ENCODE peak calls at places on chromosomes 12 and 14, in five cellular contexts. One of them, this sample, is unnamed.
A peak's percentile ranks its signal among the peaks of the same experiment; 100 is the strongest.

GRCh38 chr12:106527356-106527755 is 55.4 kb upstream of the RFX4 start:
- DNase-seq in ovary: no peak
- DNase-seq in BJ: no peak
- DNase-seq in neural progenitor cell: no peak
- DNase-seq in fibroblast of pulmonary artery: peak; percentile 64
- DNase-seq in this sample: no peak

GRCh38 chr14:81980601-81981310 is 447.1 kb upstream of the SEL1L start:
- DNase-seq in BJ: no peak
- DNase-seq in fibroblast of pulmonary artery: no peak
- DNase-seq in neural progenitor cell: no peak
- DNase-seq in ovary: no peak
- DNase-seq in this sample: no peak

GRCh38 chr14:71725802-71726638 is 206.2 kb upstream of the RGS6 start:
- DNase-seq in neural progenitor cell: no peak
- DNase-seq in fibroblast of pulmonary artery: peak; percentile 85
- DNase-seq in ovary: no peak
- DNase-seq in BJ: peak; percentile 67
- DNase-seq in this sample: no peak

GRCh38 chr14:104681689-104682074 is 7.7 kb upstream of the INF2 start:
- DNase-seq in fibroblast of pulmonary artery: peak; percentile 87
- DNase-seq in BJ: no peak
- DNase-seq in ovary: peak; percentile 80
- DNase-seq in neural progenitor cell: peak; percentile 81
- DNase-seq in this sample: no peak

GRCh38 chr12:94710933-94711332 is 60.6 kb upstream of the TMCC3 start:
- DNase-seq in fibroblast of pulmonary artery: peak; percentile 28
- DNase-seq in BJ: no peak
- DNase-seq in ovary: no peak
- DNase-seq in neural progenitor cell: peak; percentile 37
- DNase-seq in this sample: no peak

GRCh38 chr12:64890873-64891468 is 66.5 kb downstream of the TBC1D30 start:
- DNase-seq in neural progenitor cell: peak; percentile 79
- DNase-seq in ovary: no peak
- DNase-seq in BJ: no peak
- DNase-seq in fibroblast of pulmonary artery: peak; percentile 82
- DNase-seq in this sample: peak; percentile 50

GRCh38 chr12:119229837-119230236 is 51.1 kb downstream of the HSPB8 start:
- DNase-seq in fibroblast of pulmonary artery: peak; percentile 57
- DNase-seq in ovary: no peak
- DNase-seq in BJ: no peak
- DNase-seq in neural progenitor cell: peak; percentile 84
- DNase-seq in this sample: no peak

GRCh38 chr12:92794814-92795213 is 92.0 kb downstream of the PLEKHG7 start:
- DNase-seq in ovary: no peak
- DNase-seq in fibroblast of pulmonary artery: no peak
- DNase-seq in neural progenitor cell: no peak
- DNase-seq in BJ: no peak
- DNase-seq in this sample: no peak

GRCh38 chr14:83260751-83261150 is 1727.1 kb upstream of the SEL1L start:
- DNase-seq in ovary: no peak
- DNase-seq in fibroblast of pulmonary artery: no peak
- DNase-seq in neural progenitor cell: no peak
- DNase-seq in BJ: no peak
- DNase-seq in this sample: no peak

GRCh38 chr12:124125472-124125871 is 152.5 kb downstream of the ZNF664 start:
- DNase-seq in ovary: no peak
- DNase-seq in neural progenitor cell: no peak
- DNase-seq in BJ: no peak
- DNase-seq in fibroblast of pulmonary artery: no peak
- DNase-seq in this sample: no peak

GRCh38 chr12:53806689-53807088 is 54.9 kb upstream of the CISTR start:
- DNase-seq in fibroblast of pulmonary artery: peak; percentile 15
- DNase-seq in BJ: no peak
- DNase-seq in ovary: peak; percentile 43
- DNase-seq in neural progenitor cell: no peak
- DNase-seq in this sample: no peak

GRCh38 chr14:30240002-30240401 is 312.4 kb upstream of the PRKD1 start:
- DNase-seq in fibroblast of pulmonary artery: no peak
- DNase-seq in ovary: no peak
- DNase-seq in BJ: no peak
- DNase-seq in neural progenitor cell: peak; percentile 53
- DNase-seq in this sample: no peak

GRCh38 chr12:67290378-67290777 is 21.2 kb downstream of the CAND1 start:
- DNase-seq in ovary: no peak
- DNase-seq in neural progenitor cell: no peak
- DNase-seq in fibroblast of pulmonary artery: no peak
- DNase-seq in BJ: no peak
- DNase-seq in this sample: no peak

GRCh38 chr12:77608157-77608755 is 222.4 kb upstream of the NAV3 start:
- DNase-seq in neural progenitor cell: no peak
- DNase-seq in ovary: no peak
- DNase-seq in BJ: no peak
- DNase-seq in fibroblast of pulmonary artery: no peak
- DNase-seq in this sample: no peak

GRCh38 chr14:94575730-94576585 is 5.3 kb upstream of the SERPINA5 start:
- DNase-seq in neural progenitor cell: no peak
- DNase-seq in BJ: no peak
- DNase-seq in ovary: no peak
- DNase-seq in fibroblast of pulmonary artery: peak; percentile 68
- DNase-seq in this sample: no peak

GRCh38 chr12:120012067-120012621 is 23.1 kb downstream of the BICDL1 start:
- DNase-seq in fibroblast of pulmonary artery: peak; percentile 11
- DNase-seq in neural progenitor cell: peak; percentile 36
- DNase-seq in BJ: no peak
- DNase-seq in ovary: no peak
- DNase-seq in this sample: no peak

GRCh38 chr12:132454154-132454948 is 35.6 kb upstream of the FBRSL1 start:
- DNase-seq in fibroblast of pulmonary artery: no peak
- DNase-seq in ovary: no peak
- DNase-seq in BJ: no peak
- DNase-seq in neural progenitor cell: no peak
- DNase-seq in this sample: no peak

GRCh38 chr14:88866305-88866704 is 41.9 kb downstream of the TTC8 start:
- DNase-seq in fibroblast of pulmonary artery: no peak
- DNase-seq in BJ: no peak
- DNase-seq in neural progenitor cell: peak; percentile 7
- DNase-seq in ovary: no peak
- DNase-seq in this sample: no peak

GRCh38 chr14:75220097-75220496 is 43.7 kb upstream of the TMED10 start:
- DNase-seq in neural progenitor cell: no peak
- DNase-seq in ovary: no peak
- DNase-seq in fibroblast of pulmonary artery: no peak
- DNase-seq in BJ: no peak
- DNase-seq in this sample: no peak
- H3K4me3 ChIP-seq in neural progenitor cell: no peak overlapping the region
- H3K4me3 ChIP-seq in ovary: no peak overlapping the region
- H3K4me3 ChIP-seq in fibroblast of pulmonary artery: no peak overlapping the region
- H3K4me3 ChIP-seq in BJ: no peak overlapping the region
- H3K4me3 ChIP-seq in this sample: no peak overlapping the region

DNA sequence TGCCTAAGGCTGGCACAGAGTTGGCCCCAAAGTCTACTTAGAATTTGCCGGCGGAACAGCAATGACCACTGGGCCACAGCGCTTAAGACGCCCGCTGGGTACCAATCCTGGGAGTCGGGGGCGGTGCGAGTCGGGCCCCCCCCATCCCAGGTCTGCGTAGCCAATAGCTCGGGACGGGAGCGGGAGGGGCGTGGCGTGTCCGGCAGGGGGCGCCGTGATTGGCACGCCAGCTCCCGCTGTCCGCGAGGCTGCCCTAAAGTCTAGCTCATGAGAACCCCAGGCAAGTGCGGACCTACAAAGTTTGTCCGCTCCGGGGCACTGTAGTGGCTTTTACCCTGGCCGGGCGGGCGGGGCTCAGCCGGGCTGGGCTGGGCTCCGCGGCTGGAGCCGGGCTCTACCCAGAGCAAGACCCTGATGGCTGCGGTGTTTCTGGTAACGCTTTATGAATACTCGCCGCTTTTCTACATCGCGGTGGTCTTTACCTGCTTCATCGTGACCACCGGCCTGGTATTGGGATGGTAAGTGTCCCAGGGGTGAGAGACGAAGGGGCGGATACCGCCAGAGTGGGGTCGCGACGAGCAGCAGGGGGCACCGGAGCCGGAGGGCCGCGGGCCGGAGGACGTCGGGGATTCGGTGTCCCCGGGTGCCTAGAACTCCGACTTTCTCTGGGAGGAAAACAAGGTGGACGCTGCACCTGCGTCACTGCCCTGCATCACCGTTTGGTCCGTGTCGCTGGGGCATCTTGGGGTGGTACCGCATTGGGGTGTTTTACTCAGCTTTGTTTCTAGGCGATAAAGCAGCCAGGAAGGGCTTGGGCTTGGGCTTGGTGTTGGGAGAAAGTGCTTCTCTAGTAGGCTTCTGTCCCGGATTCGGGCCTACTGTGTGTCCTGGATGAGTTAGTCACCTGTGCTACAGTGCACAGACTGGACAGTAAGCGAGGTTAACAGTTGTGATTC is at the start of gene CGRRF1:
- DNase-seq in BJ: peak; percentile 89
- DNase-seq in neural progenitor cell: peak; percentile 98
- DNase-seq in fibroblast of pulmonary artery: peak; percentile 99
- DNase-seq in ovary: peak; percentile 99
- DNase-seq in this sample: peak; percentile 72
- TF ChIP-seq CTCF in BJ: peak; percentile 58
- TF ChIP-seq CTCF in neural progenitor cell: peak; percentile 62
- TF ChIP-seq CTCF in fibroblast of pulmonary artery: no peak
- TF ChIP-seq CTCF in ovary: peak; percentile 90
- TF ChIP-seq CTCF in this sample: peak; percentile 35

DNA sequence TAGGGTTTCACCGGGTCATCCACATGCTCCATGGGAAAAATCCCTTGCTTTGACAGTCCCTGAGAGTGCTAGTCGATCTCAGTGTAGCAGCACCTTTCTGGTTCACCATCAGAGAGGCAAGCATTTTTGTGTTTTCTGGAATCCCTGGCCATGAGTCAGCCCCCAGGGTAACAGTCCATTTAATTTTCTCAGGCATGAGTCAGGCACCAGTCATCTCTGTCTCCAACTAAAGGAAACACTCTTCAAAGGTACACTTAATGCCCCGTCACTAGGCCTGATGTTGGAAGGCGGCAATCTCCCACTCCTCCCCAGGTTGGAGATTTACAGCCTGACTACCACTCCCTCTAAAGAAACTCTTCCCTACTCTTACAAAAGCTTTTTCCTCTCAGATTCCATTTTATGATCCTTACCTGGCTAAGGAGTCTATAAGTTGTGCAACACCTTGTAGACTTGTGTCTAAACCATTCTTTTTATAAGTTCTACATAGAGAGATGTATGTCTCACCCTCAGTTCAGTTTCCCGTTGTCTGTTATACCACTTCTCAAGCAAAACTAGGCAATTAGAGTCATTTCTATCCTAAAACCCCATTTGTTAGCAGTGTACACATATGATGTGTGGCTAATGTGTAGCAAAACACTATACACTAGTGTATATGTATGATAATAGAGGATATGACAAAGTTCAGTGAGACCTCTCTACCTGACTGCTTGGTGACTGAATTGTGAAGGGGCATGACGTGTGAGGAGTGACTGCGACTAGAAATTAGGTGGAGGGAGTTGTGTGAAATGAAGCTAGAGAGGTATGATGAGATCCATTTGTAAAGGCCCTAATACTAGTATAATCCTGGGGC is 24.6 kb downstream of the TMEM19 start:
- DNase-seq in fibroblast of pulmonary artery: peak; percentile 76
- DNase-seq in BJ: peak; percentile 45
- DNase-seq in neural progenitor cell: no peak
- DNase-seq in ovary: no peak
- DNase-seq in this sample: peak; percentile 61
- H3K4me3 ChIP-seq in fibroblast of pulmonary artery: no peak overlapping the region
- H3K4me3 ChIP-seq in BJ: no peak overlapping the region
- H3K4me3 ChIP-seq in neural progenitor cell: no peak overlapping the region
- H3K4me3 ChIP-seq in ovary: no peak overlapping the region
- H3K4me3 ChIP-seq in this sample: no peak overlapping the region

DNA sequence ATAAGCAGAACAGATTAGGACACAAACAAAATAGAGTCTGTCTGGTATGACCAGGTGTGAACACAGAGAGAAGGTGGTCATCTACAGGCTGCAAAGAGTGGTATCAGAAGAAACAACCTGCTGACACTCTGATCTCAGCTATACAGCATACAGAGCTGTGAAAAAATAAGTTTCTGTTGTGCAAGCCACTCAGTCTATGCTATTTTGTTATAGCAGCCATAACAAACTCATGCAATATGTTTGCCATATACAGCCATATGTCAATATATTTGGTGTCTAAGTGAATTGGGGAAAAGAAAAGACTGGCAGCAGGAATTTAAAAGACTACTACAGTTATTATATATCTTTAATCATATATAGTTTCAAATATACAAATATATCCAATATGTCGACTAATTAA is 300.9 kb downstream of the SOX5 start:
- DNase-seq in ovary: no peak
- DNase-seq in neural progenitor cell: no peak
- DNase-seq in fibroblast of pulmonary artery: no peak
- DNase-seq in BJ: no peak
- DNase-seq in this sample: no peak
- TF ChIP-seq CTCF in ovary: no peak
- TF ChIP-seq CTCF in neural progenitor cell: no peak
- TF ChIP-seq CTCF in fibroblast of pulmonary artery: no peak
- TF ChIP-seq CTCF in BJ: no peak
- TF ChIP-seq CTCF in this sample: no peak

This sample was measured in Panc1.